ENCODE peak calls at places on chromosomes 11 and 22, in six cellular contexts. P, A, K, N, I and X are unnamed samples.

GRCh38 chr11:13664351-13664750 is 4.1 kb upstream of the FAR1 start:
- DNase-seq in P (no peak), A (no peak), K (no peak), N (no peak), I (no peak), X (no peak)

GRCh38 chr11:102780491-102780918 is at the start of gene MMP10:
- DNase-seq in P (peak; percentile 54), A (no peak), K (peak; percentile 21), N (peak; percentile 27), I (no peak), X (peak; percentile 40)

GRCh38 chr22:19597399-19597735 is 73.2 kb upstream of the CLDN5 start:
- DNase-seq in P (no peak), A (no peak), K (peak; percentile 32), N (no peak), I (no peak), X (no peak)

GRCh38 chr11:92838655-92839334 is 130.7 kb upstream of the MTNR1B start:
- DNase-seq in P (no peak), A (no peak), K (no peak), N (no peak), I (no peak), X (peak; percentile 38)

GRCh38 chr11:69711824-69712801 is 8.3 kb upstream of the FGF19 start:
- DNase-seq in P (peak; percentile 75), A (no peak), K (no peak), N (no peak), I (no peak), X (no peak)

GRCh38 chr11:36231300-36231699 is 57.9 kb downstream of the COMMD9 start:
- DNase-seq in P (no peak), A (no peak), K (no peak), N (no peak), I (no peak), X (no peak)

GRCh38 chr11:119982517-119983239 is 155.2 kb downstream of the TRIM29 start:
- DNase-seq in P (no peak), A (no peak), K (no peak), N (no peak), I (no peak), X (no peak)

GRCh38 chr11:68998390-68998911 is 14.6 kb downstream of the MRGPRF start:
- DNase-seq in P (no peak), A (no peak), K (no peak), N (no peak), I (no peak), X (no peak)

GRCh38 chr11:848988-849824 is 6.6 kb downstream of the TSPAN4 start:
- DNase-seq in P (no peak), A (no peak), K (no peak), N (no peak), I (no peak), X (no peak)

GRCh38 chr11:6746086-6746618 is 25.6 kb downstream of the OR2AG2 start:
- DNase-seq in P (no peak), A (peak; percentile 68), K (no peak), N (no peak), I (no peak), X (no peak)

GRCh38 chr11:3808846-3809623 is 675 bp downstream of the PGAP2 start:
- DNase-seq in P (peak; percentile 62), A (peak; percentile 41), K (peak; percentile 74), N (no peak), I (peak; percentile 60), X (no peak)

DNA sequence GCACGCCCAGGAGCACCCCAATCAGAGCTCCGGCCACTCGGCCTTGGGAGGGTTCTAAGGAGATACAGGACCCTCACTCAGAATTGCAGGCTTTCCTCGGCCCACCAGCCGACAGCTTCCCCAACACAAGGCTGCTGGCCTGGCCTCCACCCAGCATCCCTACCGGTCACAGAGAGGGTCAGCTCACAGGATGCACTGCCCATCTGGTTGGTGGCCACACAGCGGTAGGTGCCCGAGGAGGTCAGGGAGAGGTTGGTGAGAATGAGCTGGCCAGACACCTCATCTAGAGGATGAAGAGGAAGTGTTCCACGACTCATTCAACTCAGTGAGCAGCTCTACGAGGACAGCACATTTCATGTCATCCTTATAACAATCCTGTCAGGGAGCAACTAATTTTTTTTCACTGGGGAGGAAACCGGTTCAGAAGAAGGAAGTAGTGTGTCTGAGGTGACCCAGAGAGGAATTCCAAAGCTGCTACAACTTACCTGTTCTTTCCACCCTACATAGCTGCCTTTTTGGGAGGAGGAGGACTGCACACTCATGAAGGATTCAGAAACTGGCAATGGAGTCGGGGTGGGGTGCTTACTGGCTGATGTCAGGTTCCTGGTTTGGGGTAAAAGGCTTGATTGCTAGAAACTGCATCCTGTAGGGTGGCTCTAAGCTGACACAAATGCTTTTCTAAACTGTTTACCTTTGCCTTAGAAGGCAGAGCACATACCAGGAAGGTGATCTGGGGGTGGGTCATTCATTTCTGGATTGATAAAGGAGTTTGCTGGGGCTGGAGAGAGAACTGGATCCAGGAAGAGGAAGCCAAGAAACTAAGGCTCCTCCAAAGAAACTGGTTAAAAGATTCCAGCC is 3.3 kb downstream of the VSIG2 start:
- DNase-seq in P (no peak), A (no peak), K (no peak), N (no peak), I (no peak), X (no peak)
- TF ChIP-seq ZNF274 in P (no peak), A (no peak), K (no peak), N (no peak), I (no peak), X (no peak)

DNA sequence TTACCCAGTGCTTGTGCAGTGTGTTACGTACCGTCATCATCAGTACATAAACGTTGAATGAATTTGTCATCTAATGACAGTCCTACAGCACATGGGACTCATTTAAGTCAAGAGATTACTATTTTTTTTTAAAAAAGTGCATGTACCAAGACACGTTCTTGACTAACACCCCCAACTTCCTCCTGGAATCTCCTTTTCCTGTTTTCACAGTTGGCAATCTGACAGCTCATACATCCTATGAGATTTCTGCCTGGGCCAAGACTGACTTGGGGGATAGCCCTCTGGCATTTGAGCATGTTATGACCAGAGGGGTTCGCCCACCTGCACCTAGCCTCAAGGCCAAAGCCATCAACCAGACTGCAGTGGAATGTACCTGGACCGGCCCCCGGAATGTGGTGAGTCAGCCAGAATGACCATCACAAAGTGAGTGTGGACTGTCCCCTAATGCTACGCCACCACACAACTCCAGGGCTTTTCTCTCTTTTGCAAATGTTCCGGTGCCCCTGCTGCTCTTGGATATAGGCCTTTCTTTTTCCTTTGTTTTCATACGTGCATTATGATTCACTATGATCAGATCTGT is 162.0 kb upstream of the SORL1-AS1 start:
- DNase-seq in P (no peak), A (no peak), K (no peak), N (peak; percentile 39), I (no peak), X (no peak)
- H3K36me3 ChIP-seq in P (no peaks in the 10 kb centered on the region), A (peaks cover 33% of the 10 kb centered on the region), K (peaks cover 95% of the 10 kb centered on the region), N (peaks cover 46% of the 10 kb centered on the region), I (no peaks in the 10 kb centered on the region), X (peaks cover 13% of the 10 kb centered on the region)

GRCh38 chr11:73152086-73152853 is 10.2 kb upstream of the FCHSD2 start:
- DNase-seq in P (no peak), A (no peak), K (no peak), N (no peak), I (no peak), X (no peak)
- H3K4me1 ChIP-seq in P (no peaks in the 10 kb centered on the region), A (peaks cover 93% of the 10 kb centered on the region), K (peaks cover 91% of the 10 kb centered on the region), N (peaks cover 4% of the 10 kb centered on the region), I (peaks cover under 1% of the 10 kb centered on the region), X (peaks cover 3% of the 10 kb centered on the region)

DNA sequence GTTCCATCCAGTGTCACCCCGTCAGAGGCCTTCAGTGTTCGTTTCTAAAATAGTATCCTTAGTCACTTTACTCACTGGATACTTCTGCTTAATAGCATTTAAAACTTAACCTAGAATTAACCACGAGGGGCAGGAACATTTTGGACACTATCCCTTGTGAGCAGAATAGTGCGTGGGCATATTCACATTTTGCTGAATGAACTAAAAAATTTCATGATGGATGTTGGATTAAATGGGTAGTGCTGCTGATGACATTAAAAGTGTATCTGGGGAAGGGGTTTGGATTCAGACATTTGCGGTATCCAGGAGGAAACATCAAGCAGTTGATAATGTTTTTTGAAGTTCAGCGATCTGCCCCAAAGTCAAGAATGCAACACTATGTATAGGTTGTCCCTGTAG is 750 bp upstream of the NAT10 start:
- DNase-seq in P (no peak), A (no peak), K (no peak), N (no peak), I (no peak), X (peak; percentile 3)
- TF ChIP-seq ZNF274 in P (no peak), A (no peak), K (no peak), N (no peak), I (no peak), X (no peak)